ENCODE peak calls at places on chromosome 4, in six cellular contexts. E is MM.1S, Q is GM23248, Z is fibroblast of lung, W is mammary epithelial cell, J is HCT116. A is an unnamed sample. For H3K4me1, the result is how much of the 10 kb centered on the place peaks cover.

GRCh38 chr4:39574946-39575345 is 47.7 kb upstream of the UGDH start:
- DNase-seq in J (no peak), E (no peak), Q (peak), Z (no peak), W (no peak), A (no peak)

GRCh38 chr4:140052050-140052449 is 101.9 kb downstream of the MAML3 start:
- DNase-seq in Q (peak), W (peak), E (peak), Z (peak), J (peak), A (peak)

GRCh38 chr4:52743444-52744019 is 7.7 kb downstream of the ERVMER34-1 start:
- DNase-seq in J (no peak), Z (no peak), Q (no peak), E (no peak), W (no peak), A (no peak)

GRCh38 chr4:164293181-164293580 is 460.8 kb upstream of the SMIM31 start:
- DNase-seq in J (no peak), W (no peak), Q (no peak), E (no peak), Z (no peak), A (no peak)

GRCh38 chr4:118967393-118967792 is 78.7 kb downstream of the SYNPO2 start:
- DNase-seq in J (no peak), Z (peak), Q (peak), W (peak), E (no peak), A (no peak)

GRCh38 chr4:101993841-101994221 is 203.3 kb downstream of the BANK1 start:
- DNase-seq in E (no peak), J (no peak), Z (no peak), Q (no peak), W (no peak), A (no peak)

GRCh38 chr4:172762902-172763301 is 405.7 kb upstream of the GALNT7 start:
- DNase-seq in Z (no peak), W (no peak), J (no peak), E (no peak), Q (no peak), A (no peak)

GRCh38 chr4:183355405-183355804 is 33.2 kb upstream of the CLDN24 start:
- DNase-seq in Z (peak), J (no peak), E (no peak), W (peak), Q (peak), A (no peak)

GRCh38 chr4:53537606-53538005 is 53.7 kb downstream of the LNX1 start:
- DNase-seq in J (no peak), Q (no peak), W (peak), Z (no peak), E (no peak), A (peak)

GRCh38 chr4:177451108-177451500 is 8.9 kb upstream of the AGA start:
- DNase-seq in W (no peak), J (no peak), Q (no peak), Z (no peak), E (no peak), A (no peak)

GRCh38 chr4:152990471-152991131 is 54.5 kb downstream of the FHDC1 start:
- DNase-seq in Q (no peak), W (no peak), J (no peak), Z (no peak), E (no peak), A (no peak)

GRCh38 chr4:18733956-18734872 is 712.7 kb upstream of the LCORL start:
- DNase-seq in J (no peak), W (no peak), Q (no peak), Z (no peak), E (no peak), A (no peak)

GRCh38 chr4:84852081-84852480 is 114.4 kb downstream of the WDFY3 start:
- DNase-seq in Z (peak), Q (no peak), J (peak), E (no peak), W (peak), A (no peak)

GRCh38 chr4:5474756-5475155 is 233.6 kb downstream of the EVC2 start:
- DNase-seq in Z (peak), E (no peak), J (no peak), Q (peak), W (no peak), A (no peak)

GRCh38 chr4:75512336-75513211 is 1.6 kb downstream of the RCHY1 start:
- DNase-seq in J (no peak), E (peak), Q (peak), W (peak), Z (peak), A (peak)

GRCh38 chr4:156294577-156294976 is 340.9 kb upstream of the CTSO start:
- DNase-seq in W (peak), Z (peak), J (peak), E (peak), Q (peak), A (peak)

GRCh38 chr4:168919706-168920324 is 90.2 kb downstream of the CBR4 start:
- DNase-seq in Q (no peak), J (no peak), W (no peak), Z (no peak), E (no peak), A (no peak)

GRCh38 chr4:120869511-120870278 is 52.8 kb downstream of the PRDM5 start:
- DNase-seq in Q (peak), W (no peak), E (no peak), Z (no peak), J (no peak), A (no peak)

GRCh38 chr4:172892300-172892699 is 276.3 kb upstream of the GALNT7 start:
- DNase-seq in J (peak), Q (peak), Z (no peak), W (peak), E (peak), A (peak)

GRCh38 chr4:15479089-15479912 is 9.6 kb downstream of the CC2D2A start:
- DNase-seq in Z (peak), Q (peak), E (peak), W (peak), J (peak), A (peak)

GRCh38 chr4:145501051-145501660 is 19.5 kb downstream of the SMAD1 start:
- DNase-seq in Z (no peak), Q (no peak), E (no peak), W (no peak), J (no peak), A (no peak)
- TF ChIP-seq EZH2 in Z (no peak), Q (no peak), E (no peak), W (no peak), J (no peak), A (no peak)

GRCh38 chr4:3832536-3833220 is 66.5 kb downstream of the ADRA2C start:
- DNase-seq in J (no peak), W (no peak), E (no peak), Z (no peak), Q (no peak), A (no peak)
- H3K4me1 ChIP-seq in J (under half), W (under half), E (under half), Z (under half), Q (under half), A (under half)

GRCh38 chr4:107997001-107997788 is 7.5 kb downstream of the HADH start:
- DNase-seq in E (peak), Z (peak), J (no peak), Q (peak), W (no peak), A (no peak)
- H3K9ac ChIP-seq in E (no peak), Z (no peak), J (no peak), Q (peak), W (no peak), A (no peak)

GRCh38 chr4:48490680-48491513 is 845 bp downstream of the ZAR1 start:
- DNase-seq in E (no peak), Q (no peak), J (no peak), Z (no peak), W (no peak), A (peak)

GRCh38 chr4:48490012-48490679 is at the start of gene ZAR1:
- DNase-seq in E (no peak), Q (peak), J (no peak), W (no peak), Z (no peak), A (peak)

GRCh38 chr4:48489683-48490011 is 405 bp upstream of the ZAR1 start:
- DNase-seq in E (no peak), W (no peak), Q (no peak), Z (no peak), J (no peak), A (no peak)

GRCh38 chr4:48493485-48494100 is 3.5 kb downstream of the ZAR1 start:
- DNase-seq in E (no peak), Z (no peak), J (no peak), W (no peak), Q (no peak), A (no peak)

DNA sequence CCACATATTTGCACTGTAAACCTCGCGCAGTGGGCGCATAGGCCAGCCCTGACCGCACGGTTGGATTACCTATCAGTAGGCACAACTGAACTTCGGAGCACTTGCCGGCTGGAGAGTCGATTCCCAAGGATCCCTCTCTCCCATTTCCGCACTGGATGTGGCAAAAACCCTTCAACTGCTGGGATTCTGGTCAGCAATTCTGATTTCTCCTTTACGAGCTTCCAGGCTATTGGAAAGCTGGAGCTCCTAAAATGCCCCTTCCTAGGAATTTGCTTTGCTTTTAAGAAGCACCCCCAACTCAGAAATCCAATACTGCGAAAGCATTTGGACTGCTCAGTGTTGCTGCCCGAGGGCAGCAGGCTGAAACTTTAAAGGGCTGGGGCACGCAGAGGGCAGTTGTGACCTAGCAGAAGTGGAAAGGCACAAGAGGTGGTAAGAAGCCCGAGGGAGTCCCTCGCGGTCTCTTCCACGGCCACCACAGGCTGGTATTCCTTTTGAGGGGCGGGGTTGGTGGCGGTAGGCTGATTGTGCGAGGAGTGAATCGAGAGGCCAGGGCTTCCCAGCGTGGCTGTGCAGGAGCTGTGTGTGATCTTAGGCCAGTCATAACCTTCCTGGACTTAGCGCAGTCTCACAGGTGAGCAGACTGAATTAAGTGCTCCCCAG is 1.6 kb downstream of the ZAR1 start:
- DNase-seq in W (no peak), Z (no peak), E (no peak), Q (no peak), J (no peak), A (no peak)
- TF ChIP-seq EZH2 in W (no peak), Z (no peak), E (no peak), Q (no peak), J (no peak), A (no peak)

GRCh38 chr4:151563194-151563593 is 154.2 kb downstream of the FHIP1A start:
- DNase-seq in W (peak), E (no peak), J (no peak), Z (peak), Q (no peak), A (no peak)
- H3K4me1 ChIP-seq in W (under half), E (under half), J (under half), Z (under half), Q (under half), A (under half)

GRCh38 chr4:86582453-86582852 is 11.7 kb upstream of the PTPN13 start:
- DNase-seq in J (no peak), E (no peak), Z (no peak), W (peak), Q (peak), A (no peak)
- H3K9ac ChIP-seq in J (no peak), E (no peak), Z (no peak), W (no peak), Q (peak), A (no peak)

GRCh38 chr4:1172228-1172851 is at the start of gene SPON2:
- DNase-seq in W (no peak), J (no peak), Z (peak), Q (peak), E (no peak), A (peak)
- TF ChIP-seq EZH2 in W (peak), J (no peak), Z (no peak), Q (peak), E (no peak), A (peak)

GRCh38 chr4:81981218-81981617 is 392.6 kb downstream of the HNRNPD start:
- DNase-seq in E (no peak), Z (no peak), J (no peak), Q (no peak), W (no peak), A (no peak)

GRCh38 chr4:81982846-81983540 is 390.8 kb downstream of the HNRNPD start:
- DNase-seq in J (no peak), Q (no peak), Z (no peak), E (peak), W (no peak), A (no peak)

GRCh38 chr4:81988178-81988577 is 385.6 kb downstream of the HNRNPD start:
- DNase-seq in W (no peak), Q (no peak), E (no peak), J (no peak), Z (no peak), A (no peak)

GRCh38 chr4:81984746-81985145 is 389.0 kb downstream of the HNRNPD start:
- DNase-seq in Q (no peak), J (no peak), W (no peak), E (no peak), Z (no peak), A (no peak)
- H3K4me1 ChIP-seq in Q (under half), J (under half), W (under half), E (under half), Z (under half), A (under half)

DNA sequence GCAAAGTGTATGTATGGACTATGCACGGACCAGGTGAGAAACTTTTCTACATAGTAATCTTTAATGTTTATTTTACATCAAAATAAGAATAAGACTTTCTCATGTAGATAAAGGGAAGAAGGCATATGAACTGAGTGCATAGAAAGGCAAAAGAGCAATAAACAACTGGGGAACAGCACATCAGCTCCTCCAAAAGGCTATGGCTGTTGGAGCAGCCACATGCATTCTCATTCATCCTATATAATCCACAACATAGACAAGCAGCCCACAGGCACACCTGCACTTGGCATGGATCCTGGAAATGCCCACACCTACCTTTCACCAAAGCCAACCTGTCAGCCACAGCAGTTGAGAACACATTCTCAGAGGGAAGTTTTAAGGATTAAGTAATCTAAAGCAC is 586.9 kb upstream of the INTU start:
- DNase-seq in E (no peak), W (peak), Q (no peak), J (no peak), Z (no peak), A (no peak)
- H3K9ac ChIP-seq in E (no peak), W (no peak), Q (no peak), J (no peak), Z (no peak), A (no peak)